ENCODE peak calls at places on chromosomes 3 and 15, in nine cellular contexts. A, E, C, H, G, B, U, T and S are unnamed samples. For H3K4me1, the result is how much of the 10 kb centered on the place peaks cover.

GRCh38 chr3:42264399-42265058 is 1.5 kb downstream of the CCK start:
- DNase-seq in A (no peak), E (peak), C (peak), H (no peak), G (peak), B (peak), U (no peak), T (peak), S (peak)

GRCh38 chr15:86336051-86336788 is 256.5 kb downstream of the AGBL1 start:
- DNase-seq in A (no peak), E (no peak), C (no peak), H (no peak), G (no peak), B (no peak), U (no peak), T (no peak), S (no peak)

GRCh38 chr3:57953541-57953940 is 54.7 kb upstream of the FLNB start:
- DNase-seq in A (no peak), E (no peak), C (no peak), H (no peak), G (no peak), B (no peak), U (no peak), T (no peak), S (no peak)

GRCh38 chr3:169430687-169431404 is 232.7 kb downstream of the MECOM start:
- DNase-seq in A (no peak), E (no peak), C (no peak), H (no peak), G (no peak), B (no peak), U (peak), T (no peak), S (no peak)

GRCh38 chr3:123635220-123635619 is 50.4 kb upstream of the HACD2 start:
- DNase-seq in A (no peak), E (no peak), C (no peak), H (no peak), G (peak), B (no peak), U (no peak), T (no peak), S (no peak)

GRCh38 chr3:127587876-127588275 is 2.7 kb downstream of the TPRA1 start:
- DNase-seq in A (no peak), E (no peak), C (no peak), H (no peak), G (no peak), B (no peak), U (no peak), T (no peak), S (peak)

GRCh38 chr3:34206996-34207395 is 408.6 kb downstream of the PDCD6IP start:
- DNase-seq in A (no peak), E (no peak), C (no peak), H (no peak), G (no peak), B (no peak), U (peak), T (no peak), S (no peak)

GRCh38 chr3:150073031-150073430 is 102.3 kb upstream of the PFN2 start:
- DNase-seq in A (no peak), E (no peak), C (no peak), H (no peak), G (no peak), B (no peak), U (no peak), T (no peak), S (no peak)

GRCh38 chr3:62323241-62323640 is 50.1 kb downstream of the FEZF2 start:
- DNase-seq in A (no peak), E (no peak), C (no peak), H (no peak), G (no peak), B (no peak), U (no peak), T (no peak), S (no peak)

DNA sequence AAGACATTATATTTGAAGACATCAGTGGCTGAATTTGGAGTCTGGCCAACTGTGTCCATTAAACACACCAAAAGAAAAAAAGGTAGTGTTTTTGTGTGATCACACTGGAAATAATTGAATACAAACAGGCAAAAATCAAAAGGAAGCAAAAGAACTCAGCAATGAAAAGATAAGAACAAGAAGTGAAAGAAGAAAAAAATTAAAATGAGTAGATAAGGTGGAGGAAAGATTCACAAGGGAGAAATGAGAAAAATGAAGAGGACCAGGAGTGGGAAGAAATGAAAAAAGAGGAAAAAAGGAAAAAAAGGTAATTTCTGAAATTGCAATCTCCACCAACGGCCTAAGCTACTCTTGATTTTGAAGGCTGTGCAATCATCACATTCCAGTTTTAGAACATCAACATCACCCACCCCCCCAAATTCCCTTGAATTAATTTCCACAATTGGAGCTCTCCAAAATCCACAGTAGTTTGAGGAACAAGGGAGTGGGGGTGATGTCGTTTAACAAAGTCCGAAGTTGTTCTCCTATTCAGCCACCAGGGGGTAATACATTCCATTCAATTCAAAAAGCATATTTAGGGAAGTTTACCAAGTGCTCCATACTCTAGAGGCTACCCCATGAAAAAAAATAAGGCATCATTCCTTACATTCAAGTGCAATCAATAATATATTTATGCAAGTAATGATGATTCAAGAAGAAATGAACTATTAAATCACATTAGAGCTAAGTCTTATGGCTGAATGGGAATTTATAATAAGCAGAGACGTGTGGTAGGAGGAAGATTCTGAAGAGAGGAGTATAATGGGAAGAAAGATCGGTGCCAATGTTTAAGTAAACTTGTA is 37.4 kb downstream of the ZNF860 start:
- DNase-seq in A (peak), E (no peak), C (peak), H (no peak), G (peak), B (no peak), U (peak), T (no peak), S (no peak)
- H3K4me1 ChIP-seq in A (under half), E (under half), C (under half), H (under half), G (under half), B (under half), U (under half), T (under half), S (under half)

DNA sequence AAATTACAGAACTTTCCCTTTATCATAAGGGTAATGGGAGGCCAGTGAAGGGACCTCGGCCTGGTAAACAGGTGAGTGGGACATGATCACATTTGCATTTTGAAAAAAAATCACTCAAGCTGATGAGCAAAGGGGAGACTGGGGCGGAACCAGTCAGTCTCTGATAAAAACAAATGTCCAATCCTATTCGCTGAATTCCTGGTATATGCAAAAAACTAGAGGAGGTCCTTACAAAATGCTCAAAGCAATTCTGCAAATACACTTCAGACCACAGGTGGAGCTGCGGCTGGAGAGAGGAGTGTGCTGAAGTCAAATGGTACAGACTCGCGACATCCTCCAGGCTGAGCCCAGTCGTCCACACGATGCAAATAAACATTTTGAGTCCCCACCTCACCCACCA is 166.7 kb downstream of the FOXP1 start:
- DNase-seq in A (peak), E (no peak), C (peak), H (no peak), G (peak), B (no peak), U (no peak), T (no peak), S (no peak)
- H3K4me3 ChIP-seq in A (no peak), E (no peak), C (no peak), H (no peak), G (no peak), B (no peak), U (no peak), T (no peak), S (no peak)

DNA sequence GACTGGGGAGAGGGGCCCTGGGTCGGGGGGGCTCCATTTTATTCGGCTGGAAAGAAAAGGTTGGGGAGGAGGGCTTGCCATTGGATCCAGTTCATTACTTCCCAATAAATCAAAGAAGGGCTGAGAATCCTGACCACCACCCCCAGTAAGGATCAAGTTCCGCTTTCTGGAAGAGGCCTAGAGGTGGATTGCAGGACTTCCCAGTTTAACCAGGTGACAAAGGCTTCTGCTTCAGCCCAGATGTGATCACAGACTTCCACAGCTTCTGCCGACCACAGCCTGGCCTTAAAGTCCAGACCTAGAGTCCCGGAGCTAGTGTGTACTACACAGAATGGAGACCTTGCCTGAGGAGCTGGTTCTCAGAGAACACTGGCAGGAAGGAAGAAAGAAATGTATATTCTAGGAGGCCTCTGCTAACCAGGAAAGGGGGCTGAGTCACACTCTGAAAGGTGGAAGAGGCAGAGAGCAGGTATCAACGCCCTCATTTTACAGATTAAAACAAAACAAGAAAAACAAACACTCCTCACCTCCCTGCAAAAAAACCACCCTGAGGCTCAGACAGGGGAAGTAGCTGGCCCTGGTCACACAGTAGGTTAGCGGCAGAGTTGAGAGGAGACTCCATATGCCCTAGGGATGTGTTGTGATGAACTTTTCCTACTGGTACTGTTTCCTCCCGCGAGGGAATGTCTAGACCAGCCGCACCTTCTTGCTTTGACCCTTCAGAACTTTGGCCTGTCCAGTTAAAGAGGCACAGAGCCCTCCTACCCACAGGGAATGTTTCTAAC is 1.1 kb upstream of the CEMIP start:
- DNase-seq in A (no peak), E (no peak), C (no peak), H (no peak), G (no peak), B (no peak), U (no peak), T (no peak), S (no peak)
- H3K27ac ChIP-seq in A (no peak), E (no peak), C (no peak), H (no peak), G (no peak), B (no peak), U (no peak), T (peak), S (peak)

GRCh38 chr3:183991403-183991802 is 26.3 kb downstream of the ABCC5 start:
- DNase-seq in A (no peak), E (no peak), C (no peak), H (no peak), G (no peak), B (no peak), U (no peak), T (no peak), S (no peak)

GRCh38 chr3:183984749-183985729 is 32.6 kb downstream of the ABCC5 start:
- DNase-seq in A (no peak), E (no peak), C (no peak), H (no peak), G (peak), B (no peak), U (no peak), T (no peak), S (no peak)

GRCh38 chr3:183984337-183984736 is 33.3 kb downstream of the ABCC5 start:
- DNase-seq in A (no peak), E (no peak), C (no peak), H (no peak), G (no peak), B (no peak), U (no peak), T (no peak), S (no peak)

GRCh38 chr3:183988216-183988790 is 29.4 kb downstream of the ABCC5 start:
- DNase-seq in A (no peak), E (no peak), C (peak), H (no peak), G (no peak), B (no peak), U (no peak), T (no peak), S (no peak)

GRCh38 chr3:183987014-183987600 is 30.6 kb downstream of the ABCC5 start:
- DNase-seq in A (no peak), E (no peak), C (no peak), H (no peak), G (no peak), B (peak), U (no peak), T (no peak), S (no peak)
- H3K4me1 ChIP-seq in A (under half), E (under half), C (under half), H (under half), G (under half), B (half or more), U (under half), T (under half), S (under half)

DNA sequence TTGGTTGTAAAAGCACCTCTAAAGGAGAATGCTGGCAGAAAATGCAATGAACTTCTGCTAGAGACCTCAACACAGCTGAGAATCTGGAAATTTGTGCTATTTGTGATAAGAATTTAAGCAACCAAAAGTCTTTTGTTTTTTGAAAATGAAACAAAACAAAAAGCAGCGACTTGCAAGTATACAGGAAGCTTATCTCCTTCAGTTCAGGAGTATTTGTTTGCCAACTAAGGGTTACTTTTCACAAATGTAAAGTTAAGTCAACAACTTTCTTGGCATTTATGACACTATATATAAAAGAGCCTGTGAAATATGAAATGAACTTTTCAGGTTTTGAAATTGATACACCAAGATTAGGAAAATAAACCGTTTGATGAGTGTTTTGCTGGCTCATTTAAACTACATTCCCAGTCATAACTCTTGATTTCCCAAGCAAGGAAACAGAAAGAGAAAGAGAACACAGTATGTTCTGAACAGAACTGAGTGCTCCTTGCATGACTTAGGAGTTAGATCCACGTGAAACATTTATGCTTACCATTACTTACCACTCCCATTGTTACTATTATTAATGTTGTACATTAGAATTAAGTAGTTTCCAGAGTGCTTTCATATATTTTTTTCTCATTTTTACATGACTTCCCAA is 92.3 kb upstream of the COL8A1 start:
- DNase-seq in A (no peak), E (no peak), C (no peak), H (no peak), G (no peak), B (no peak), U (peak), T (no peak), S (no peak)
- H3K4me3 ChIP-seq in A (no peak), E (no peak), C (no peak), H (no peak), G (no peak), B (no peak), U (no peak), T (peak), S (no peak)

DNA sequence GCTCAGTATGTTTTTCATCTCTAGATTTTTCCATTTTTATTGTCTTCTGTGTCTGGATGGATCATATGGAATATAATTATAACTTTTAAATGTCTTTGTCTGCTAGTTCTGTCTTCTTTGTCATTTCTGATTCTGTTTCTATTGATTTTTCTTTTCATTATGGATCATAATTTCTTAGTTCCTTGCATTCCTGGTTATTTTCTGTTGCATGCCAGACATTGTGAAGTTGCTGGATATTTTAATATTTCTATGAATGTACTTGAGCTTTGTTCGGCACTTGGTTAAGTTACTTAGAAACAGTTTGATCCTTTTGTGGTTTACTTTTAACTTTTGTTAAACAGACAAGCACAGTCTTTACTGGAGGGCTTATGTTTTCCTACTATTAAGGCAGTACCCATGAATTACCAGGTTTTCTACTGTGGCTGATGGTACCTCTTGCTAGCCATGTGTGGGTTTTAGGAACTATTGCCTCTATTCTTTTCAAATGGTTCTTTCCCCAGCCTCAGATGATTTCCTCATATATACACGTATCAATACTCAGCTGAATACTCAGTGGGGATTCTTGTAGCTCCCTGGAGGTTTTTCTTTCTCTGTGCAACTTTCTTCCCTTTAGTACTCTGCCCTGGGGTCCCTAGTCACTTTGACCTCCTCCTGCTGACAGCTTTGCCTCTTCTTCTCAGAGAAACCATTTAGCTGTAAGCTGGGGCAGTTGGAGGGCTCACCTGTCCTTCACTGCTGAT is 64.3 kb downstream of the RASA2 start:
- DNase-seq in A (no peak), E (no peak), C (no peak), H (no peak), G (no peak), B (no peak), U (no peak), T (no peak), S (no peak)
- H3K27ac ChIP-seq in A (no peak), E (no peak), C (no peak), H (no peak), G (no peak), B (no peak), U (no peak), T (no peak), S (no peak)

GRCh38 chr15:55403531-55403930 is 4.6 kb downstream of the CCPG1 start:
- DNase-seq in A (no peak), E (no peak), C (peak), H (no peak), G (no peak), B (no peak), U (peak), T (no peak), S (no peak)
- H3K4me1 ChIP-seq in A (under half), E (half or more), C (under half), H (under half), G (under half), B (under half), U (under half), T (under half), S (half or more)

GRCh38 chr3:193240850-193241706 is at the start of gene PLAAT1:
- DNase-seq in A (no peak), E (peak), C (peak), H (no peak), G (peak), B (peak), U (peak), T (peak), S (peak)
- H3K4me3 ChIP-seq in A (no peak), E (peak), C (peak), H (no peak), G (peak), B (peak), U (peak), T (peak), S (peak)

DNA sequence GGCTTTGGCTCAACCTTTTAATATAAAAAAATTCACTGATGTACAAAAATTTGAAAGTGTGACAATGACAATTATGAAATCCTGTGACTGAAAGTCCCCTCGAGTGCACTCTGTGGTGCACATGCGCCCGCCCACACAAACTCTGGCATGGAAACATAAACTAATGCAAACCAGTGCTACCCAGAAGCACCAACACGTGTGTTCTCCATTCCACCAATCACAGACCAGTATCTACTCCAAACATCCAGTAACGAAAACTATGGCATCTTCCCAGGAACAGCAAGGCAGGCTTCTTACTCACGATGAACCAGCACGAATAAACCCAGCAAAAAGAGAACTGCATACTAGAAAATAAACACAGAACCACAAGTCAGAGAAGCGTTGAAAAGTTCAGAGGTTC is 11.7 kb upstream of the NMB start:
- DNase-seq in A (no peak), E (no peak), C (no peak), H (no peak), G (no peak), B (no peak), U (no peak), T (no peak), S (no peak)
- H3K27ac ChIP-seq in A (no peak), E (no peak), C (no peak), H (no peak), G (no peak), B (no peak), U (no peak), T (no peak), S (no peak)

GRCh38 chr15:98405013-98405412 is 243.3 kb upstream of the IGF1R start:
- DNase-seq in A (no peak), E (no peak), C (no peak), H (no peak), G (no peak), B (no peak), U (no peak), T (no peak), S (no peak)
- H3K4me1 ChIP-seq in A (under half), E (under half), C (under half), H (under half), G (under half), B (under half), U (under half), T (under half), S (under half)